ENCODE peak calls at places on chromosome 13, in nine cellular contexts. A is amniotic stem cell; B is uterus; X is CD4-positive, alpha-beta memory T cell; M is GM18507; D is GM20000; I is fibroblast of villous mesenchyme; G is NCI-H1105; V is cardiac fibroblast. E is an unnamed sample.

GRCh38 chr13:111115051-111115840 is at the start of gene ARHGEF7:
- DNase-seq in A (no peak), B (no peak), X (no peak), M (no peak), D (peak), I (peak), G (peak), V (no peak), E (no peak)

GRCh38 chr13:87884874-87885273 is 213.7 kb downstream of the SLITRK5 start:
- DNase-seq in A (no peak), B (no peak), X (no peak), M (no peak), D (no peak), I (no peak), G (no peak), V (no peak), E (no peak)

GRCh38 chr13:79647518-79647917 is 166.6 kb downstream of the NDFIP2 start:
- DNase-seq in A (no peak), B (no peak), X (no peak), M (no peak), D (no peak), I (no peak), G (peak), V (peak), E (no peak)

GRCh38 chr13:43095771-43096719 is 72.7 kb downstream of the DNAJC15 start:
- DNase-seq in A (no peak), B (no peak), X (no peak), M (no peak), D (no peak), I (peak), G (no peak), V (peak), E (peak)

GRCh38 chr13:85651440-85651839 is 147.8 kb downstream of the SLITRK6 start:
- DNase-seq in A (no peak), B (no peak), X (no peak), M (no peak), D (no peak), I (no peak), G (no peak), V (no peak), E (no peak)

GRCh38 chr13:47337781-47338507 is 441.1 kb upstream of the HTR2A start:
- DNase-seq in A (no peak), B (no peak), X (no peak), M (no peak), D (no peak), I (peak), G (no peak), V (peak), E (peak)

GRCh38 chr13:49836516-49836915 is 44.0 kb upstream of the KPNA3 start:
- DNase-seq in A (no peak), B (no peak), X (no peak), M (no peak), D (no peak), I (no peak), G (no peak), V (no peak), E (no peak)

GRCh38 chr13:19860884-19861655 is 2.4 kb downstream of the ZMYM5 start:
- DNase-seq in A (no peak), B (no peak), X (no peak), M (no peak), D (no peak), I (peak), G (no peak), V (peak), E (peak)

GRCh38 chr13:97727991-97728390 is 225.5 kb upstream of the IPO5 start:
- DNase-seq in A (no peak), B (no peak), X (no peak), M (no peak), D (no peak), I (no peak), G (no peak), V (no peak), E (no peak)

GRCh38 chr13:48731957-48732569 is 78.3 kb downstream of the CYSLTR2 start:
- DNase-seq in A (no peak), B (no peak), X (peak), M (peak), D (peak), I (peak), G (no peak), V (no peak), E (no peak)

GRCh38 chr13:50592412-50593145 is 250.9 kb downstream of the DLEU7 start:
- DNase-seq in A (peak), B (no peak), X (no peak), M (no peak), D (no peak), I (peak), G (no peak), V (peak), E (no peak)

GRCh38 chr13:61880576-61881283 is 465.1 kb upstream of the PCDH20 start:
- DNase-seq in A (no peak), B (no peak), X (no peak), M (no peak), D (peak), I (no peak), G (no peak), V (peak), E (no peak)

GRCh38 chr13:51047434-51048165 is 63.5 kb downstream of the C13orf42 start:
- DNase-seq in A (no peak), B (no peak), X (no peak), M (no peak), D (no peak), I (no peak), G (no peak), V (no peak), E (no peak)

GRCh38 chr13:42110410-42111155 is 62.1 kb downstream of the DGKH start:
- DNase-seq in A (no peak), B (peak), X (peak), M (peak), D (peak), I (peak), G (peak), V (peak), E (peak)

GRCh38 chr13:95497307-95497943 is 55.1 kb upstream of the CLDN10 start:
- DNase-seq in A (no peak), B (no peak), X (no peak), M (no peak), D (no peak), I (no peak), G (no peak), V (no peak), E (no peak)

GRCh38 chr13:98110749-98111148 is 32.1 kb upstream of the FARP1 start:
- DNase-seq in A (no peak), B (no peak), X (no peak), M (no peak), D (no peak), I (no peak), G (no peak), V (no peak), E (no peak)

E was measured in fibroblast of the conjunctiva.